ENCODE peak calls at places on chromosomes 13 and 19, in seven cellular contexts. C, G, Q, I, P, F and X are unnamed samples.

GRCh38 chr19:49019242-49019932 is 2.5 kb upstream of the LHB start:
- DNase-seq in G (no peak), P (peak; percentile 50), Q (peak; percentile 84), C (peak; percentile 64), I (peak; percentile 89), F (peak; percentile 59), X (no peak)

GRCh38 chr13:26095846-26096245 is 44.0 kb upstream of the SHISA2 start:
- DNase-seq in I (no peak), Q (no peak), F (no peak), G (no peak), C (no peak), P (no peak), X (no peak)

GRCh38 chr19:11382898-11383705 is 1.0 kb downstream of the EPOR start:
- DNase-seq in I (peak; percentile 73), P (peak; percentile 42), C (no peak), G (peak; percentile 73), F (no peak), Q (peak; percentile 83), X (no peak)

GRCh38 chr13:39496487-39496998 is 106.5 kb downstream of the LHFPL6 start:
- DNase-seq in C (no peak), I (no peak), P (no peak), Q (no peak), G (no peak), F (no peak), X (peak; percentile 34)

GRCh38 chr13:113142876-113143275 is 15.6 kb upstream of the PROZ start:
- DNase-seq in F (no peak), P (no peak), G (no peak), Q (no peak), C (no peak), I (no peak), X (no peak)

GRCh38 chr13:95524270-95524901 is 28.1 kb upstream of the CLDN10 start:
- DNase-seq in F (no peak), I (no peak), Q (no peak), P (peak; percentile 84), C (no peak), G (no peak), X (no peak)

GRCh38 chr19:56120002-56120370 is 1.1 kb downstream of the ZNF787 start:
- DNase-seq in Q (no peak), C (no peak), I (no peak), G (no peak), F (no peak), P (no peak), X (no peak)

GRCh38 chr19:55077106-55077505 is 1.4 kb downstream of the EPS8L1 start:
- DNase-seq in G (no peak), C (no peak), F (no peak), P (no peak), Q (no peak), I (no peak), X (no peak)

GRCh38 chr19:20423381-20424207 is 142.0 kb downstream of the ZNF737 start:
- DNase-seq in F (no peak), P (peak; percentile 88), G (peak; percentile 77), Q (peak; percentile 73), C (peak; percentile 39), I (peak; percentile 72), X (no peak)

GRCh38 chr13:107964356-107964755 is 251.0 kb downstream of the LIG4 start:
- DNase-seq in C (no peak), G (no peak), Q (no peak), F (no peak), P (peak; percentile 1), I (no peak), X (no peak)

GRCh38 chr13:74443623-74444022 is 309.4 kb upstream of the KLF12 start:
- DNase-seq in C (no peak), G (no peak), F (no peak), Q (no peak), P (peak; percentile 85), I (no peak), X (no peak)

GRCh38 chr13:40666905-40667621 is 622 bp upstream of the FOXO1 start:
- DNase-seq in I (peak; percentile 77), P (no peak), Q (peak; percentile 75), G (peak; percentile 75), F (peak; percentile 32), C (peak; percentile 52), X (peak; percentile 95)

GRCh38 chr19:3451451-3451866 is 28.9 kb downstream of the SMIM24 start:
- DNase-seq in Q (no peak), G (no peak), P (no peak), C (peak; percentile 19), F (peak; percentile 70), I (no peak), X (no peak)

GRCh38 chr13:113192279-113192678 is 16.2 kb downstream of the PCID2 start:
- DNase-seq in G (no peak), I (no peak), Q (no peak), P (no peak), C (no peak), F (no peak), X (no peak)

GRCh38 chr13:102317593-102317992 is 84.3 kb downstream of the FGF14 start:
- DNase-seq in G (peak; percentile 88), I (peak; percentile 65), F (peak; percentile 42), P (peak; percentile 80), C (peak; percentile 94), Q (peak; percentile 83), X (no peak)

GRCh38 chr13:92721610-92722009 is 505.0 kb upstream of the GPC6 start:
- DNase-seq in F (no peak), G (no peak), I (no peak), Q (no peak), P (no peak), C (no peak), X (no peak)

DNA sequence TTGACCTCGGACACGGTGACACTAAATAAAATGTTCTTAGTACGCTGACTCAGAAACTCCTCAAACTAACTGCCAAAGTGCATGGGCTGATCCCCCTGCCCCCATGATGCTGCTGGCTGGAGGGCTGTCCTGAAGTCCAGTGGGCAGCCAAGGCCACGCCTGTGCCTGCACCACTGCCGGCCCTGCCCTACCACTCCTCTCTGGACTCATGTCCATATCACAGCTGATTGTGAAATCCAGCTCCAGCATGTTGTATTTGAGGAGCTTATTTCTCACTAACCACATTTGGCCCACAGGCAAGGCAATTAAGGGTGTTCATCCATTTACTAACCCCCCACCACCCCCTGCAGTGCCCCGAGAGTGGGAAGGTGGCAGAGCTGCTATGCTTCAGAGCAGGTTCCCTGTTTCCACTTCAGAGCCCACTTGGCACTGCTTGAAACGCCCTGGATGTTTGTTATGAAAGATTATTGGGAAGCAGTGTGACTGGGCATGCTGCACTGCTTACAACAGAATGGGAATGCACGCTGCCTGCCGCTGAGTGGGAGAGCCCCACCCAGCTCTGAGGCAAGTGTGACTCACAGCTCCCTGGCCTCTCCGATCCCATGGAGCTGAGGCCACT is 114.0 kb downstream of the UQCRFS1 start:
- DNase-seq in F (peak; percentile 68), G (peak; percentile 89), C (peak; percentile 56), P (peak; percentile 77), Q (no peak), I (peak; percentile 54), X (peak; percentile 92)
- H3K27ac ChIP-seq in F (peak overlapping the region; percentile 75), G (no peak overlapping the region), C (peak overlapping the region; percentile 77), P (no peak overlapping the region), Q (peak overlapping the region; percentile 78), I (peak overlapping the region; percentile 16), X (peak overlapping the region; percentile 49)

GRCh38 chr13:50685491-50685890 is 158.0 kb downstream of the DLEU7 start:
- DNase-seq in G (peak; percentile 79), P (peak; percentile 57), Q (peak; percentile 86), C (peak; percentile 21), I (peak; percentile 65), F (peak; percentile 7), X (no peak)

GRCh38 chr13:50682002-50682401 is 161.5 kb downstream of the DLEU7 start:
- DNase-seq in C (no peak), F (no peak), P (no peak), I (no peak), Q (no peak), G (no peak), X (no peak)

GRCh38 chr13:50682966-50683365 is 160.5 kb downstream of the DLEU7 start:
- DNase-seq in F (no peak), P (no peak), G (no peak), C (no peak), I (no peak), Q (no peak), X (peak; percentile 34)

GRCh38 chr13:50686547-50686946 is 156.9 kb downstream of the DLEU7 start:
- DNase-seq in F (no peak), P (no peak), Q (no peak), C (no peak), G (no peak), I (no peak), X (no peak)

GRCh38 chr13:50684366-50684765 is 159.1 kb downstream of the DLEU7 start:
- DNase-seq in G (no peak), I (peak; percentile 55), P (no peak), Q (no peak), C (no peak), F (no peak), X (peak; percentile 80)
- H3K27ac ChIP-seq in G (no peak overlapping the region), I (no peak overlapping the region), P (no peak overlapping the region), Q (peak overlapping the region; percentile 61), C (no peak overlapping the region), F (no peak overlapping the region), X (no peak overlapping the region)

GRCh38 chr19:35644206-35644986 is 2.9 kb downstream of the ETV2 start:
- DNase-seq in Q (peak; percentile 97), G (peak; percentile 98), C (peak; percentile 95), I (peak; percentile 99), F (peak; percentile 92), P (peak; percentile 97), X (peak; percentile 98)

GRCh38 chr19:35642798-35643254 is 1.3 kb downstream of the ETV2 start:
- DNase-seq in C (peak; percentile 37), I (peak; percentile 54), G (no peak), Q (no peak), F (no peak), P (no peak), X (no peak)

GRCh38 chr19:35645680-35646511 is 2.2 kb upstream of the COX6B1 start:
- DNase-seq in G (no peak), P (no peak), C (no peak), I (no peak), F (no peak), Q (no peak), X (no peak)

GRCh38 chr19:35643255-35644205 is 2.0 kb downstream of the ETV2 start:
- DNase-seq in G (peak; percentile 87), I (peak; percentile 94), C (peak; percentile 83), P (peak; percentile 86), Q (peak; percentile 93), F (peak; percentile 28), X (peak; percentile 95)

DNA sequence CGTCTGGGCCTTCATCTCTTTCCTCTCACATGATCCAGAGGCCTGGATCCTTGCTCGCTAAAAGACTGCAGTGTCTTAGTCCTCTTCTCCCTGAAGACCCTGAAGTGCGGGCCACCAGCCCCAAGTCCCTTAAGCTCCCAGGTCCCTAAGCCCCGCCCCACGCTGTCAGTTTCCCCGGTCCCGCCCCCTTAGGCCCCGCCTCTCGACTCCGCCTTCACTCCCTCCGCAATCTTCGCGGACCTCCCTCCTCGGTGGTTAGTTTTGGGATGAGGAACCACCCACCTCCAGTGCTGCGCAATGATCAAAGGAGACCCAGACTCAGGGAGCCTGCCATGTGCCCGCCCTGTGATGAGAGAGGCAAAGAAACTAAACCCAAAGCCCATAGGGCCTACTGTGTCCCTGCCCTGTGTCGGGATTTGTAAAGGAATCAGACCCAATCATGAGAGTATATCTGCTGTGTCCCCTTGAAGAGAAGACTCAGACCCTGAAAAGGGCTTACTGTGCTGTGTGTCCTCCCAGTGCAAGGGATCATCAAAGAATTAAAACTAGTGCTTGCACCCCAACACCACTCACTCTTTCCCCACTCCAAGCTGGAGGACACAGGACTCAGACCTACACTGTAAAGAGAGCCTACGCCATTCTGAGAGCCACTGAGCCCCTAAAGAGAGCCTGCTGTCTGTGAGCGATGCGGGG is 3.0 kb upstream of the COX6B1 start:
- DNase-seq in P (peak; percentile 70), G (peak; percentile 93), I (peak; percentile 94), Q (peak; percentile 92), C (peak; percentile 92), F (peak; percentile 64), X (peak; percentile 95)
- H3K27ac ChIP-seq in P (peak overlapping the region; percentile 67), G (peak overlapping the region; percentile 72), I (peak overlapping the region; percentile 90), Q (peak overlapping the region; percentile 58), C (peak overlapping the region; percentile 85), F (peak overlapping the region; percentile 78), X (peak overlapping the region; percentile 84)

GRCh38 chr13:104253063-104253680 is 1187.0 kb upstream of the SLC10A2 start:
- DNase-seq in F (no peak), Q (no peak), G (no peak), I (no peak), C (no peak), P (peak; percentile 29), X (no peak)
- H3K27ac ChIP-seq in F (no peak overlapping the region), Q (no peak overlapping the region), G (no peak overlapping the region), I (no peak overlapping the region), C (no peak overlapping the region), P (no peak overlapping the region), X (no peak overlapping the region)